ENCODE peak calls at places on chromosomes 6 and 20, in seven cellular contexts. B is GM12865; N is CD8-positive, alpha-beta T cell; C is OCI-LY7; Z is activated B cell treated with CpG ODN at 0.5 μM for 24 hours; W is astrocyte of the cerebellum; M is stomach. P is an unnamed sample.
A peak's percentile ranks its signal among the peaks of the same experiment; 100 is the strongest.

GRCh38 chr20:40499416-40499815 is 189.6 kb downstream of the MAFB start:
- DNase-seq in B (no peak), N (no peak), C (no peak), Z (no peak), W (no peak), M (no peak), P (no peak)

GRCh38 chr20:10745790-10746189 is 72.0 kb upstream of the JAG1 start:
- DNase-seq in B (no peak), N (no peak), C (no peak), Z (no peak), W (no peak), M (no peak), P (no peak)

GRCh38 chr6:22622390-22622789 is 53.0 kb downstream of the HDGFL1 start:
- DNase-seq in B (no peak), N (no peak), C (no peak), Z (no peak), W (no peak), M (no peak), P (no peak)

GRCh38 chr6:53514677-53515076 is 30.2 kb downstream of the GCLC start:
- DNase-seq in B (no peak), N (no peak), C (no peak), Z (no peak), W (no peak), M (no peak), P (no peak)

GRCh38 chr6:408148-408547 is 16.6 kb downstream of the IRF4 start:
- DNase-seq in B (peak; percentile 21), N (no peak), C (no peak), Z (no peak), W (no peak), M (no peak), P (no peak)

GRCh38 chr20:37295595-37295994 is 6.1 kb downstream of the MANBAL start:
- DNase-seq in B (no peak), N (no peak), C (no peak), Z (no peak), W (no peak), M (no peak), P (no peak)

GRCh38 chr20:41398408-41398807 is 31.8 kb upstream of the EMILIN3 start:
- DNase-seq in B (no peak), N (no peak), C (no peak), Z (no peak), W (no peak), M (peak; percentile 34), P (no peak)

GRCh38 chr6:156562019-156562418 is 215.2 kb upstream of the ARID1B start:
- DNase-seq in B (no peak), N (no peak), C (no peak), Z (no peak), W (no peak), M (no peak), P (no peak)

GRCh38 chr6:158064725-158065251 is 83.1 kb downstream of the SYNJ2 start:
- DNase-seq in B (no peak), N (no peak), C (no peak), Z (no peak), W (no peak), M (no peak), P (no peak)

GRCh38 chr6:15502451-15503345 is 160.1 kb downstream of the DTNBP1 start:
- DNase-seq in B (no peak), N (no peak), C (no peak), Z (no peak), W (no peak), M (no peak), P (no peak)

GRCh38 chr6:37614059-37614940 is 83.4 kb downstream of the MDGA1 start:
- DNase-seq in B (no peak), N (no peak), C (no peak), Z (no peak), W (no peak), M (no peak), P (no peak)

GRCh38 chr6:169994734-169995133 is 243.3 kb downstream of the ERMARD start:
- DNase-seq in B (no peak), N (no peak), C (no peak), Z (peak; percentile 6), W (no peak), M (no peak), P (no peak)

GRCh38 chr6:41723936-41724637 is 11.3 kb downstream of the TFEB start:
- DNase-seq in B (peak; percentile 60), N (no peak), C (peak; percentile 59), Z (no peak), W (no peak), M (no peak), P (no peak)

GRCh38 chr6:30396833-30397479 is 52.0 kb downstream of the RPP21 start:
- DNase-seq in B (peak; percentile 75), N (peak; percentile 81), C (peak; percentile 79), Z (peak; percentile 83), W (peak; percentile 8), M (peak; percentile 88), P (peak; percentile 89)

GRCh38 chr6:159790947-159791598 is 806 bp downstream of the MRPL18 start:
- DNase-seq in B (peak; percentile 47), N (peak; percentile 22), C (peak; percentile 55), Z (peak; percentile 27), W (no peak), M (peak; percentile 26), P (no peak)

GRCh38 chr6:161489626-161490306 is 215.9 kb upstream of the AGPAT4 start:
- DNase-seq in B (no peak), N (no peak), C (no peak), Z (no peak), W (no peak), M (no peak), P (no peak)

GRCh38 chr6:30727920-30728605 is 7.9 kb downstream of the TUBB start:
- DNase-seq in B (no peak), N (no peak), C (peak; percentile 31), Z (no peak), W (no peak), M (no peak), P (no peak)

GRCh38 chr20:50172347-50173013 is 18.1 kb upstream of the CEBPB start:
- DNase-seq in B (no peak), N (no peak), C (no peak), Z (no peak), W (no peak), M (peak; percentile 88), P (peak; percentile 51)

GRCh38 chr20:63058696-63059335 is 52.1 kb upstream of the BHLHE23 start:
- DNase-seq in B (no peak), N (no peak), C (no peak), Z (no peak), W (no peak), M (no peak), P (no peak)

GRCh38 chr6:158373209-158373608 is 60.9 kb downstream of the TULP4 start:
- DNase-seq in B (no peak), N (no peak), C (no peak), Z (no peak), W (no peak), M (no peak), P (no peak)

GRCh38 chr6:37845026-37845911 is 25.7 kb downstream of the ZFAND3 start:
- DNase-seq in B (no peak), N (no peak), C (no peak), Z (no peak), W (no peak), M (no peak), P (no peak)

GRCh38 chr6:36873612-36874011 is 991 bp downstream of the PPIL1 start:
- DNase-seq in B (peak; percentile 25), N (no peak), C (peak; percentile 59), Z (no peak), W (no peak), M (no peak), P (peak; percentile 47)

GRCh38 chr6:8245736-8246135 is 143.4 kb upstream of the EEF1E1 start:
- DNase-seq in B (no peak), N (no peak), C (no peak), Z (no peak), W (no peak), M (no peak), P (no peak)

GRCh38 chr6:68779366-68779765 is 144.3 kb downstream of the ADGRB3 start:
- DNase-seq in B (no peak), N (no peak), C (no peak), Z (no peak), W (no peak), M (no peak), P (no peak)

GRCh38 chr6:45724511-45724910 is 291.1 kb downstream of the CLIC5 start:
- DNase-seq in B (no peak), N (no peak), C (no peak), Z (no peak), W (peak; percentile 81), M (no peak), P (no peak)

DNA sequence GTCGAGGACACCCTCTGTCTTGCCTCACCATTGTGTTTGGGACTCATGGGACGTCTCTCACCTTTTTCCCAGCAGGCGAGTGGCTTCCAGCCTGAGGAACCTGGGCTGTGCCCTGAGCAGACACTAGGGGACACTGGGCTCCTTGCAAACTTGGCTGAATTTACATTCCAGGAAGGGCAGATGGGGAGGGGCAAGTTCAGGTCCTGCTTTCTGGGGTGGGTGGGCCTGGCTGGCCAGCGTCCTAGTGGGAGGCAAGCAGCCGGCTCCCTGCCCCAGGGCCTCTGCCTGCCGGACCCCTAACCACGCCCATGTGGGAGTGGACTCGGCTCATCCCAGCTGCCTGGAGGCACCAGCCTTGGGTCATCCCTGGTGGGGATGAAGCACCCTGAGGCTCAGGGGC is 48.2 kb upstream of the MLN start:
- DNase-seq in B (peak; percentile 38), N (peak; percentile 31), C (no peak), Z (no peak), W (no peak), M (no peak), P (no peak)
- TF ChIP-seq CTCF in B (peak; percentile 53), N (no peak), C (peak; percentile 27), Z (no peak), W (peak; percentile 36), M (no peak), P (peak; percentile 19)

GRCh38 chr6:147345902-147346301 is 141.7 kb downstream of the STXBP5 start:
- DNase-seq in B (no peak), N (no peak), C (no peak), Z (no peak), W (no peak), M (no peak), P (no peak)

GRCh38 chr6:147347179-147347881 is 143.1 kb downstream of the STXBP5 start:
- DNase-seq in B (no peak), N (no peak), C (no peak), Z (no peak), W (no peak), M (no peak), P (no peak)

DNA sequence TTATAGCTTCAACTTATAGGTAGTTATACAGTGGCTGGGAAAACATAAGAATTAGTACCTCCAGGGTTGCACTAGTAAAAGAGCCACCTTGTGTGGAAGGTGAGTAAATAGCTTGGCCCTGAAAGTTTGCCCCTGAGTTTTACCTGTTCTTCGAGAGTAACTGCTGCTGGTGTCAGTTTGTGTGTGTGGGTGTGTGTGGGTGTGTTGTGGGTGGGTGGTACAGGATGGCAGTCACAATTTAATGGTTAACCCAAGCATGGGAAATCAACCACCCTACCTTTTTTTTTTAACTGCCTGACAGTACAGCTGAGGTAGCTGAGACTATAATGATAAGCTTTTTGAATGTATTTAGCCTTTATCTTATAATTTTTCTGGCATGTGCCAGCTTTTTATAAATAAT is 137.3 kb downstream of the STXBP5 start:
- DNase-seq in B (no peak), N (no peak), C (no peak), Z (no peak), W (no peak), M (no peak), P (no peak)
- TF ChIP-seq CTCF in B (no peak), N (no peak), C (no peak), Z (no peak), W (no peak), M (no peak), P (no peak)

GRCh38 chr20:51563597-51564332 is 21.2 kb upstream of the NFATC2 start:
- DNase-seq in B (peak; percentile 14), N (no peak), C (no peak), Z (no peak), W (peak; percentile 75), M (peak; percentile 37), P (no peak)
- TF ChIP-seq CTCF in B (no peak), N (no peak), C (no peak), Z (no peak), W (no peak), M (no peak), P (no peak)

GRCh38 chr6:21522773-21523490 is 70.6 kb upstream of the SOX4 start:
- DNase-seq in B (no peak), N (no peak), C (no peak), Z (no peak), W (no peak), M (no peak), P (no peak)
- TF ChIP-seq CTCF in B (no peak), N (no peak), C (peak; percentile 28), Z (no peak), W (no peak), M (no peak), P (no peak)